ENCODE peak calls at places on chromosomes 5 and 9, in ten cellular contexts. N is fibroblast of villous mesenchyme, J is fibroblast of the aortic adventitia, E is uterus, X is stomach, F is tibial artery, A is psoas muscle, R is fibroblast of lung, L is A549, Y is upper lobe of right lung. K is an unnamed sample.

GRCh38 chr5:143484604-143485003 is 81.1 kb upstream of the NR3C1 start:
- DNase-seq in N (no peak), X (no peak), E (no peak), L (no peak), R (no peak), Y (no peak), F (no peak), A (no peak), J (no peak), K (no peak)

GRCh38 chr5:14328144-14328543 is 185.0 kb downstream of the TRIO start:
- DNase-seq in J (no peak), E (no peak), N (no peak), A (no peak), L (no peak), F (no peak), R (no peak), X (no peak), Y (no peak), K (no peak)

GRCh38 chr5:20276061-20276958 is 288.3 kb upstream of the CDH18 start:
- DNase-seq in Y (no peak), A (no peak), N (peak), X (no peak), F (no peak), E (no peak), R (peak), J (peak), L (peak), K (peak)

GRCh38 chr9:89564257-89564878 is 40.4 kb upstream of the GADD45G start:
- DNase-seq in F (no peak), N (no peak), J (no peak), Y (no peak), L (peak), E (no peak), X (no peak), A (no peak), R (no peak), K (no peak)

GRCh38 chr9:131734165-131734610 is 5.7 kb downstream of the RAPGEF1 start:
- DNase-seq in L (peak), R (no peak), N (no peak), E (no peak), X (peak), Y (peak), A (peak), F (no peak), J (no peak), K (peak)

GRCh38 chr5:1021136-1021968 is 12.8 kb downstream of the NKD2 start:
- DNase-seq in R (no peak), J (no peak), F (no peak), E (no peak), N (peak), A (peak), Y (no peak), L (no peak), X (no peak), K (no peak)

GRCh38 chr5:102856374-102856748 is 101.3 kb downstream of the PAM start:
- DNase-seq in N (peak), E (no peak), F (no peak), L (no peak), X (no peak), A (no peak), Y (no peak), R (peak), J (peak), K (peak)

GRCh38 chr5:139811076-139811607 is 15.5 kb downstream of the PSD2 start:
- DNase-seq in X (no peak), F (no peak), L (no peak), A (no peak), E (no peak), R (no peak), N (no peak), J (no peak), Y (peak), K (no peak)

GRCh38 chr5:40960027-40960426 is 50.7 kb downstream of the C7 start:
- DNase-seq in F (no peak), N (no peak), X (no peak), A (no peak), L (no peak), Y (no peak), R (no peak), J (peak), E (no peak), K (no peak)

GRCh38 chr5:159878988-159879471 is 37.3 kb upstream of the ADRA1B start:
- DNase-seq in E (peak), R (peak), A (peak), N (peak), J (peak), X (peak), Y (peak), L (peak), F (peak), K (peak)

GRCh38 chr9:137129089-137129455 is 9.9 kb upstream of the GRIN1 start:
- DNase-seq in J (peak), X (peak), L (peak), Y (no peak), A (no peak), E (no peak), R (peak), N (peak), F (no peak), K (no peak)

GRCh38 chr9:3740690-3741419 is 215.1 kb upstream of the RFX3 start:
- DNase-seq in R (no peak), N (no peak), F (no peak), L (no peak), E (no peak), A (no peak), Y (no peak), J (no peak), X (no peak), K (peak)

GRCh38 chr5:171313481-171314206 is 4.6 kb downstream of the TLX3 start:
- DNase-seq in N (no peak), E (no peak), X (no peak), A (no peak), L (no peak), J (no peak), Y (peak), R (no peak), F (peak), K (no peak)
- H3K4me3 ChIP-seq in N (no peak), E (no peak), X (no peak), A (no peak), L (no peak), J (no peak), Y (no peak), R (no peak), F (no peak), K (no peak)

GRCh38 chr9:116000748-116001329 is 152.8 kb upstream of the PAPPA start:
- DNase-seq in E (no peak), L (peak), J (no peak), N (no peak), R (no peak), A (no peak), F (no peak), X (peak), Y (no peak), K (no peak)
- TF ChIP-seq CTCF in E (no peak), L (peak), J (peak), N (peak), R (peak), A (peak), F (peak), X (peak), Y (peak), K (peak)

GRCh38 chr9:36144322-36145206 is 8.0 kb downstream of the GLIPR2 start:
- DNase-seq in J (no peak), F (no peak), L (no peak), X (no peak), Y (no peak), R (no peak), A (no peak), E (no peak), N (no peak), K (no peak)
- H3K4me3 ChIP-seq in J (no peak), F (no peak), L (no peak), X (no peak), Y (no peak), R (no peak), A (no peak), E (no peak), N (no peak), K (no peak)

GRCh38 chr9:38065369-38066075 is 3.5 kb downstream of the SHB start:
- DNase-seq in X (no peak), Y (peak), R (no peak), E (no peak), J (no peak), L (no peak), N (no peak), A (no peak), F (no peak), K (no peak)

GRCh38 chr9:38067611-38067891 is 1.5 kb downstream of the SHB start:
- DNase-seq in J (no peak), X (peak), A (peak), Y (peak), R (no peak), F (peak), E (peak), N (no peak), L (no peak), K (no peak)

GRCh38 chr9:38066907-38067610 is 2.0 kb downstream of the SHB start:
- DNase-seq in R (peak), N (peak), L (no peak), F (peak), X (peak), J (peak), E (peak), A (peak), Y (peak), K (peak)

GRCh38 chr9:38064842-38065368 is 4.1 kb downstream of the SHB start:
- DNase-seq in R (no peak), X (no peak), E (no peak), L (no peak), N (no peak), J (no peak), A (no peak), F (no peak), Y (peak), K (no peak)

DNA sequence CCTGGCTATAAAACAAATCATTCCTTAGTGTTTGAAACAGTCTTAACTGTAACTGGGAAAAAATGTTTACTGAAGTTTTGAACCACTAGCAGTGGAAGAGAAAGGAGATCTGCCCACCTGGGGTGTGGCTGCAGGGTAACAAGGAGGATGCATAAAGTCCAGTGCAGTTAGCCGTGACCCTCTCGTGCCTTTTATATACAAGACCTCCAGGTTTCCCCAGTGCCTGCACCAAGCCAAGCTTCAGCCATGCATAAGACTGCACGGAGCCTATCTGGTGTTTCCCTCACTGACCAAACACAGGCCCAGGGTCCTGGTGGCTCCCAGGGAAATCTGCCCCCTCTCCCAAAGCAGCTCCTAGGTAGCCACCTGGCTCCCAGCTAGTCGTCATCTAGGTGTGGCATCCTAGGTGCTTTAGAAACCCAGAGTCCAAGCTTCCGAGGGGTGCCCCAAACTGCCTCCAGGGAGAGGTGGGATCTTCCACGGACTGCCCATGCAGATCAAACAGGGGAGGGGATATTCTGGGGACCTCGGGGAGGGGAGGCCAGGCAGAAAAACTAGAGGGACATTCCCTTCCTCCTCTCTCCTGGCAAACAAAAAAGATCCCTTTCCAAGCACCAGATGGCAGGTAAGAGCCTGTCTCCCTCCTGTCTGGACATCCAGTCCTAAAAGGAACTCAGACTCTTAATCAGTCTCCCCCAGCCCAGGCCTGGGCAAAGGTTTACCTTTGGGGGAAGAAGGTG is 2.7 kb downstream of the SHB start:
- DNase-seq in L (no peak), F (no peak), A (no peak), J (no peak), X (no peak), R (no peak), E (no peak), N (no peak), Y (peak), K (no peak)
- TF ChIP-seq CTCF in L (no peak), F (no peak), A (peak), J (peak), X (no peak), R (no peak), E (no peak), N (peak), Y (no peak), K (peak)

GRCh38 chr5:146820987-146821386 is 57.6 kb downstream of the PPP2R2B start:
- DNase-seq in L (no peak), Y (no peak), F (no peak), A (no peak), X (no peak), R (no peak), N (no peak), J (no peak), E (no peak), K (no peak)

GRCh38 chr5:146828385-146828784 is 50.2 kb downstream of the PPP2R2B start:
- DNase-seq in N (no peak), E (no peak), R (no peak), J (no peak), Y (no peak), X (no peak), A (no peak), F (no peak), L (no peak), K (peak)

GRCh38 chr5:146825033-146825432 is 53.5 kb downstream of the PPP2R2B start:
- DNase-seq in X (no peak), E (peak), F (no peak), L (peak), Y (no peak), R (peak), J (peak), N (peak), A (no peak), K (peak)
- H3K4me3 ChIP-seq in X (no peak), E (no peak), F (no peak), L (no peak), Y (no peak), R (no peak), J (no peak), N (no peak), A (no peak), K (no peak)

GRCh38 chr5:73422164-73422563 is 26.4 kb downstream of the FOXD1 start:
- DNase-seq in A (no peak), E (no peak), F (no peak), J (no peak), L (no peak), Y (no peak), X (no peak), R (no peak), N (no peak), K (no peak)
- TF ChIP-seq CTCF in A (no peak), E (no peak), F (no peak), J (no peak), L (peak), Y (no peak), X (no peak), R (no peak), N (no peak), K (no peak)

K was measured in astrocyte of the spinal cord.